ENCODE peak calls at places on chromosomes 4 and X, in five cellular contexts. One of them, this sample, is unnamed.

GRCh38 chr4:46515940-46516339 is 126.0 kb upstream of the GABRA2 start:
- DNase-seq in PC-3: no peak
- DNase-seq in mesothelial cell of epicardium: no peak
- DNase-seq in adrenal gland: no peak
- DNase-seq in H9: no peak
- DNase-seq in this sample: no peak

GRCh38 chr4:2075987-2076907 is 17.1 kb downstream of the NAT8L start:
- DNase-seq in PC-3: no peak
- DNase-seq in mesothelial cell of epicardium: no peak
- DNase-seq in adrenal gland: no peak
- DNase-seq in H9: peak; percentile 26
- DNase-seq in this sample: no peak

GRCh38 chr4:176400816-176401461 is 81.2 kb downstream of the SPCS3 start:
- DNase-seq in PC-3: peak; percentile 87
- DNase-seq in mesothelial cell of epicardium: no peak
- DNase-seq in adrenal gland: no peak
- DNase-seq in H9: no peak
- DNase-seq in this sample: peak; percentile 81

GRCh38 chr4:6367313-6367945 is 97.8 kb downstream of the WFS1 start:
- DNase-seq in PC-3: no peak
- DNase-seq in mesothelial cell of epicardium: no peak
- DNase-seq in adrenal gland: no peak
- DNase-seq in H9: peak; percentile 63
- DNase-seq in this sample: no peak

GRCh38 chr4:83255584-83255983 is 29.0 kb downstream of the COQ2 start:
- DNase-seq in PC-3: peak; percentile 89
- DNase-seq in mesothelial cell of epicardium: no peak
- DNase-seq in adrenal gland: no peak
- DNase-seq in H9: no peak
- DNase-seq in this sample: no peak

GRCh38 chr4:128528793-128529553 is 241.4 kb upstream of the PGRMC2 start:
- DNase-seq in PC-3: peak; percentile 88
- DNase-seq in mesothelial cell of epicardium: no peak
- DNase-seq in adrenal gland: peak; percentile 77
- DNase-seq in H9: peak; percentile 64
- DNase-seq in this sample: peak; percentile 95

GRCh38 chr4:89324671-89325070 is 17.1 kb upstream of the GPRIN3 start:
- DNase-seq in PC-3: no peak
- DNase-seq in mesothelial cell of epicardium: no peak
- DNase-seq in adrenal gland: peak; percentile 54
- DNase-seq in H9: no peak
- DNase-seq in this sample: no peak

GRCh38 chr4:147498031-147498700 is 17.3 kb downstream of the EDNRA start:
- DNase-seq in PC-3: peak; percentile 60
- DNase-seq in mesothelial cell of epicardium: no peak
- DNase-seq in adrenal gland: no peak
- DNase-seq in H9: no peak
- DNase-seq in this sample: peak; percentile 46

GRCh38 chr4:111537165-111537564 is 608.1 kb upstream of the FAM241A start:
- DNase-seq in PC-3: no peak
- DNase-seq in mesothelial cell of epicardium: no peak
- DNase-seq in adrenal gland: no peak
- DNase-seq in H9: no peak
- DNase-seq in this sample: no peak

GRCh38 chr4:6854098-6854744 is 55.4 kb upstream of the TBC1D14 start:
- DNase-seq in PC-3: no peak
- DNase-seq in mesothelial cell of epicardium: no peak
- DNase-seq in adrenal gland: no peak
- DNase-seq in H9: no peak
- DNase-seq in this sample: no peak

GRCh38 chrX:36908801-36909403 is 99.3 kb upstream of the FAM47C start:
- DNase-seq in PC-3: peak; percentile 67
- DNase-seq in mesothelial cell of epicardium: no peak
- DNase-seq in adrenal gland: no peak
- DNase-seq in H9: no peak
- DNase-seq in this sample: peak; percentile 19

GRCh38 chr4:159944477-159944876 is 841.6 kb downstream of the RAPGEF2 start:
- DNase-seq in PC-3: no peak
- DNase-seq in mesothelial cell of epicardium: no peak
- DNase-seq in adrenal gland: no peak
- DNase-seq in H9: no peak
- DNase-seq in this sample: no peak

GRCh38 chrX:53089224-53089842 is 4.6 kb upstream of the KANTR start:
- DNase-seq in PC-3: peak; percentile 62
- DNase-seq in mesothelial cell of epicardium: no peak
- DNase-seq in adrenal gland: peak; percentile 83
- DNase-seq in H9: no peak
- DNase-seq in this sample: no peak

GRCh38 chrX:48910926-48911406 is 480 bp downstream of the SLC35A2 start:
- DNase-seq in PC-3: no peak
- DNase-seq in mesothelial cell of epicardium: no peak
- DNase-seq in adrenal gland: no peak
- DNase-seq in H9: no peak
- DNase-seq in this sample: no peak

GRCh38 chr4:185709802-185710486 is 102.0 kb downstream of the SORBS2 start:
- DNase-seq in PC-3: peak; percentile 9
- DNase-seq in mesothelial cell of epicardium: no peak
- DNase-seq in adrenal gland: peak; percentile 88
- DNase-seq in H9: no peak
- DNase-seq in this sample: no peak

GRCh38 chr4:85298037-85298436 is 176.9 kb upstream of the ARHGAP24 start:
- DNase-seq in PC-3: peak; percentile 43
- DNase-seq in mesothelial cell of epicardium: no peak
- DNase-seq in adrenal gland: no peak
- DNase-seq in H9: no peak
- DNase-seq in this sample: no peak

GRCh38 chr4:164824581-164824980 is 52.4 kb upstream of the APELA start:
- DNase-seq in PC-3: no peak
- DNase-seq in mesothelial cell of epicardium: no peak
- DNase-seq in adrenal gland: no peak
- DNase-seq in H9: no peak
- DNase-seq in this sample: no peak

GRCh38 chr4:1451106-1451751 is 45.0 kb upstream of the NKX1-1 start:
- DNase-seq in PC-3: no peak
- DNase-seq in mesothelial cell of epicardium: no peak
- DNase-seq in adrenal gland: no peak
- DNase-seq in H9: no peak
- DNase-seq in this sample: no peak

GRCh38 chr4:118918388-118918787 is 29.7 kb downstream of the SYNPO2 start:
- DNase-seq in PC-3: peak; percentile 77
- DNase-seq in mesothelial cell of epicardium: no peak
- DNase-seq in adrenal gland: no peak
- DNase-seq in H9: no peak
- DNase-seq in this sample: peak; percentile 70

GRCh38 chr4:71545168-71545567 is 206.3 kb downstream of the SLC4A4 start:
- DNase-seq in PC-3: peak; percentile 44
- DNase-seq in mesothelial cell of epicardium: no peak
- DNase-seq in adrenal gland: no peak
- DNase-seq in H9: no peak
- DNase-seq in this sample: no peak

GRCh38 chrX:27391601-27392000 is 71.5 kb downstream of the PPP4R3C start:
- DNase-seq in PC-3: no peak
- DNase-seq in mesothelial cell of epicardium: no peak
- DNase-seq in adrenal gland: no peak
- DNase-seq in H9: no peak
- DNase-seq in this sample: no peak

GRCh38 chrX:318068-318738 is 393 bp downstream of the GTPBP6 start:
- DNase-seq in PC-3: peak; percentile 96
- DNase-seq in mesothelial cell of epicardium: peak; percentile 95
- DNase-seq in adrenal gland: peak; percentile 100
- DNase-seq in H9: peak; percentile 100
- DNase-seq in this sample: peak; percentile 99

GRCh38 chr4:165464813-165465381 is 86.1 kb downstream of the CPE start:
- DNase-seq in PC-3: peak; percentile 51
- DNase-seq in mesothelial cell of epicardium: no peak
- DNase-seq in adrenal gland: peak; percentile 63
- DNase-seq in H9: no peak
- DNase-seq in this sample: no peak

GRCh38 chr4:38132843-38133662 is 172.9 kb downstream of the PTTG2 start:
- DNase-seq in PC-3: no peak
- DNase-seq in mesothelial cell of epicardium: no peak
- DNase-seq in adrenal gland: no peak
- DNase-seq in H9: no peak
- DNase-seq in this sample: no peak

GRCh38 chr4:169251291-169252235 is 19.2 kb downstream of the SH3RF1 start:
- DNase-seq in PC-3: peak; percentile 91
- DNase-seq in mesothelial cell of epicardium: no peak
- DNase-seq in adrenal gland: no peak
- DNase-seq in H9: peak; percentile 40
- DNase-seq in this sample: peak; percentile 71

GRCh38 chr4:118765399-118765798 is 70.5 kb downstream of the SEC24D start:
- DNase-seq in PC-3: peak; percentile 82
- DNase-seq in mesothelial cell of epicardium: no peak
- DNase-seq in adrenal gland: no peak
- DNase-seq in H9: no peak
- DNase-seq in this sample: peak; percentile 79

GRCh38 chr4:159410076-159410777 is 307.3 kb downstream of the RAPGEF2 start:
- DNase-seq in PC-3: peak; percentile 87
- DNase-seq in mesothelial cell of epicardium: no peak
- DNase-seq in adrenal gland: no peak
- DNase-seq in H9: no peak
- DNase-seq in this sample: peak; percentile 75

GRCh38 chr4:187826725-187827124 is 168.8 kb upstream of the ZFP42 start:
- DNase-seq in PC-3: peak; percentile 6
- DNase-seq in mesothelial cell of epicardium: no peak
- DNase-seq in adrenal gland: no peak
- DNase-seq in H9: peak; percentile 43
- DNase-seq in this sample: no peak

GRCh38 chrX:13620202-13620601 is 32.7 kb upstream of the TCEANC start:
- DNase-seq in PC-3: no peak
- DNase-seq in mesothelial cell of epicardium: no peak
- DNase-seq in adrenal gland: no peak
- DNase-seq in H9: no peak
- DNase-seq in this sample: no peak

GRCh38 chr4:22991576-22991975 is 298.8 kb downstream of the GBA3 start:
- DNase-seq in PC-3: no peak
- DNase-seq in mesothelial cell of epicardium: no peak
- DNase-seq in adrenal gland: no peak
- DNase-seq in H9: no peak
- DNase-seq in this sample: no peak

GRCh38 chrX:82813671-82814078 is 694.4 kb upstream of the POU3F4 start:
- DNase-seq in PC-3: peak; percentile 97
- DNase-seq in mesothelial cell of epicardium: no peak
- DNase-seq in adrenal gland: no peak
- DNase-seq in H9: no peak
- DNase-seq in this sample: peak; percentile 69

GRCh38 chr4:141169391-141169790 is 36.1 kb upstream of the RNF150 start:
- DNase-seq in PC-3: no peak
- DNase-seq in mesothelial cell of epicardium: no peak
- DNase-seq in adrenal gland: no peak
- DNase-seq in H9: no peak
- DNase-seq in this sample: no peak

GRCh38 chr4:38160487-38161207 is 200.4 kb downstream of the PTTG2 start:
- DNase-seq in PC-3: peak; percentile 76
- DNase-seq in mesothelial cell of epicardium: no peak
- DNase-seq in adrenal gland: peak; percentile 81
- DNase-seq in H9: no peak
- DNase-seq in this sample: peak; percentile 99

GRCh38 chr4:4918067-4918466 is 58.6 kb downstream of the MSX1 start:
- DNase-seq in PC-3: no peak
- DNase-seq in mesothelial cell of epicardium: no peak
- DNase-seq in adrenal gland: no peak
- DNase-seq in H9: no peak
- DNase-seq in this sample: no peak

GRCh38 chr4:18166925-18167324 is 145.4 kb upstream of the LCORL start:
- DNase-seq in PC-3: no peak
- DNase-seq in mesothelial cell of epicardium: no peak
- DNase-seq in adrenal gland: no peak
- DNase-seq in H9: no peak
- DNase-seq in this sample: no peak

GRCh38 chrX:30504309-30504708 is 73.3 kb downstream of the TASL start:
- DNase-seq in PC-3: peak; percentile 64
- DNase-seq in mesothelial cell of epicardium: no peak
- DNase-seq in adrenal gland: no peak
- DNase-seq in H9: no peak
- DNase-seq in this sample: no peak

GRCh38 chr4:20313237-20314030 is 61.7 kb downstream of the SLIT2 start:
- DNase-seq in PC-3: no peak
- DNase-seq in mesothelial cell of epicardium: peak; percentile 39
- DNase-seq in adrenal gland: no peak
- DNase-seq in H9: peak; percentile 84
- DNase-seq in this sample: no peak

GRCh38 chrX:40877869-40878268 is 142.5 kb upstream of the MED14 start:
- DNase-seq in PC-3: peak; percentile 61
- DNase-seq in mesothelial cell of epicardium: no peak
- DNase-seq in adrenal gland: no peak
- DNase-seq in H9: no peak
- DNase-seq in this sample: no peak
- TF ChIP-seq CTCF in PC-3: peak; percentile 72
- TF ChIP-seq CTCF in mesothelial cell of epicardium: peak; percentile 13
- TF ChIP-seq CTCF in adrenal gland: peak; percentile 48
- TF ChIP-seq CTCF in H9: no peak
- TF ChIP-seq CTCF in this sample: peak; percentile 62

DNA sequence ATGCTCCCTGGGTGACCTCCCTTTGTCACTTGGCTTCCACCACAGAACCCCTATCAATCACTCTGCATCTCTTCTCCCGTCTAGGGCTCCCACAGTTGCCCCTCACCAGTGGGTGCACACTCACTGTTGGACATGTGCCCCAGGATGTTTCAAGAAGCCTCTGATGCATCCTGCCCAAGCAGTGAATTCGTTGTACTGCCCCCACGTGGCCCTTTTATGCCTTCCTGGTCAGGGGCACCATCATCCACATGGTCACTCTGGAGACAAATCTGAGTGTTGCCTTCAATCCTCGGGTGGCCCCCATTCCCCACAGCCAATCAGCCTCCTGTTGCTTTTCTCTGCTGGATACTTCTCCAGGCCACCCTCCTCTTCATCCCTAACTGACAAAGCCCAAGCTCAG is 12.2 kb downstream of the ITIH6 start:
- DNase-seq in PC-3: peak; percentile 7
- DNase-seq in mesothelial cell of epicardium: no peak
- DNase-seq in adrenal gland: no peak
- DNase-seq in H9: peak; percentile 40
- DNase-seq in this sample: no peak
- TF ChIP-seq CTCF in PC-3: peak; percentile 28
- TF ChIP-seq CTCF in mesothelial cell of epicardium: no peak
- TF ChIP-seq CTCF in adrenal gland: no peak
- TF ChIP-seq CTCF in H9: peak; percentile 59
- TF ChIP-seq CTCF in this sample: peak; percentile 30

GRCh38 chr4:168153596-168154440 is 61.5 kb downstream of the ANXA10 start:
- DNase-seq in PC-3: peak; percentile 75
- DNase-seq in mesothelial cell of epicardium: peak; percentile 59
- DNase-seq in adrenal gland: peak; percentile 75
- DNase-seq in H9: peak; percentile 42
- DNase-seq in this sample: peak; percentile 61
- TF ChIP-seq CTCF in PC-3: peak; percentile 79
- TF ChIP-seq CTCF in mesothelial cell of epicardium: peak; percentile 45
- TF ChIP-seq CTCF in adrenal gland: peak; percentile 40
- TF ChIP-seq CTCF in H9: peak; percentile 81
- TF ChIP-seq CTCF in this sample: peak; percentile 85

GRCh38 chrX:105822138-105823091 is at the start of gene NRK:
- DNase-seq in PC-3: no peak
- DNase-seq in mesothelial cell of epicardium: peak; percentile 54
- DNase-seq in adrenal gland: peak; percentile 53
- DNase-seq in H9: peak; percentile 51
- DNase-seq in this sample: no peak
- TF ChIP-seq CTCF in PC-3: no peak
- TF ChIP-seq CTCF in mesothelial cell of epicardium: no peak
- TF ChIP-seq CTCF in adrenal gland: peak; percentile 2
- TF ChIP-seq CTCF in H9: peak; percentile 40
- TF ChIP-seq CTCF in this sample: peak; percentile 27

This sample was measured in foreskin keratinocyte.